ENCODE peak calls at places on chromosome 4, in four cellular contexts. S is body of pancreas, J is T-helper 17 cell, L is lower lobe of right lung. K is an unnamed sample.

GRCh38 chr4:7947927-7948326 is 8.3 kb upstream of the AFAP1 start:
- ATAC-seq in S (no peak), J (peak), L (no peak), K (no peak)

GRCh38 chr4:78638324-78639172 is 87.0 kb downstream of the ANXA3 start:
- ATAC-seq in S (no peak), J (no peak), L (no peak), K (peak)

GRCh38 chr4:88613417-88613875 is 21.2 kb downstream of the HERC3 start:
- ATAC-seq in S (peak), J (peak), L (peak), K (peak)

GRCh38 chr4:25842229-25842840 is 20.5 kb downstream of the SEL1L3 start:
- ATAC-seq in S (no peak), J (peak), L (no peak), K (peak)

GRCh38 chr4:144353240-144353639 is 212.7 kb upstream of the GYPA start:
- ATAC-seq in S (no peak), J (no peak), L (no peak), K (peak)

GRCh38 chr4:180799798-180800197 is 1443.4 kb upstream of the TENM3 start:
- ATAC-seq in S (no peak), J (no peak), L (no peak), K (no peak)

GRCh38 chr4:4607336-4608213 is 65.7 kb upstream of the STX18 start:
- ATAC-seq in S (no peak), J (no peak), L (no peak), K (no peak)

GRCh38 chr4:98558770-98559169 is 99.6 kb downstream of the TSPAN5 start:
- ATAC-seq in S (no peak), J (no peak), L (no peak), K (no peak)

GRCh38 chr4:69860007-69860406 is at the start of gene SULT1E1:
- ATAC-seq in S (no peak), J (no peak), L (no peak), K (no peak)

GRCh38 chr4:87839309-87839946 is 6.7 kb downstream of the MEPE start:
- ATAC-seq in S (peak), J (no peak), L (peak), K (no peak)

GRCh38 chr4:65202473-65203264 is 467.6 kb downstream of the EPHA5 start:
- ATAC-seq in S (no peak), J (no peak), L (no peak), K (no peak)

GRCh38 chr4:141020801-141021261 is 112.4 kb downstream of the RNF150 start:
- ATAC-seq in S (no peak), J (no peak), L (no peak), K (no peak)

GRCh38 chr4:27011401-27011800 is 150.8 kb downstream of the STIM2 start:
- ATAC-seq in S (no peak), J (no peak), L (peak), K (no peak)

GRCh38 chr4:55038176-55038890 is 87.1 kb downstream of the KDR start:
- ATAC-seq in S (peak), J (no peak), L (peak), K (no peak)

GRCh38 chr4:64883087-64883926 is 474.1 kb upstream of the TECRL start:
- ATAC-seq in S (no peak), J (no peak), L (no peak), K (no peak)

GRCh38 chr4:86496094-86497060 is 97.7 kb upstream of the PTPN13 start:
- ATAC-seq in S (peak), J (peak), L (peak), K (no peak)

GRCh38 chr4:151489462-151490203 is 80.7 kb downstream of the FHIP1A start:
- ATAC-seq in S (no peak), J (no peak), L (peak), K (no peak)

GRCh38 chr4:76696109-76696508 is 201.8 kb downstream of the SOWAHB start:
- ATAC-seq in S (peak), J (no peak), L (no peak), K (no peak)

GRCh38 chr4:109298279-109299010 is 4.0 kb downstream of the COL25A1 start:
- ATAC-seq in S (no peak), J (no peak), L (no peak), K (no peak)